ENCODE peak calls at places on chromosomes 11 and 22, in seven cellular contexts. R is astrocyte of the spinal cord, L is MCF 10A, I is neural progenitor cell, K is psoas muscle, W is transverse colon, F is lower leg skin. Y is an unnamed sample.

GRCh38 chr11:105024394-105024793 is 1.4 kb upstream of the CASP5 start:
- DNase-seq in W (no peak), I (no peak), R (no peak), K (no peak), L (no peak), F (no peak), Y (no peak)

GRCh38 chr22:46043816-46044717 is 67.1 kb upstream of the WNT7B start:
- DNase-seq in R (peak), K (no peak), W (peak), F (no peak), L (peak), I (no peak), Y (no peak)

GRCh38 chr11:45543808-45544422 is 121.5 kb downstream of the CHST1 start:
- DNase-seq in R (no peak), L (peak), K (no peak), I (peak), W (no peak), F (no peak), Y (peak)

GRCh38 chr11:58905141-58905715 is 34.1 kb upstream of the GLYATL1 start:
- DNase-seq in R (peak), I (peak), F (no peak), K (peak), L (peak), W (no peak), Y (peak)

GRCh38 chr22:29216873-29217666 is 11.4 kb downstream of the EMID1 start:
- DNase-seq in I (no peak), L (peak), F (no peak), K (peak), W (no peak), R (no peak), Y (no peak)

GRCh38 chr11:82671451-82671850 is 62.2 kb downstream of the FAM181B start:
- DNase-seq in W (no peak), I (no peak), R (no peak), K (no peak), F (no peak), L (no peak), Y (no peak)

GRCh38 chr22:42856179-42856864 is 751 bp downstream of the ARFGAP3 start:
- DNase-seq in K (peak), I (peak), F (peak), R (no peak), W (peak), L (no peak), Y (peak)

GRCh38 chr11:104700609-104701008 is 197.7 kb downstream of the CASP12 start:
- DNase-seq in R (peak), K (no peak), L (no peak), W (no peak), F (no peak), I (no peak), Y (no peak)

GRCh38 chr11:122024278-122024677 is 91.7 kb downstream of the BLID start:
- DNase-seq in R (no peak), F (no peak), K (no peak), W (no peak), L (no peak), I (no peak), Y (no peak)

GRCh38 chr11:122023614-122024250 is 92.3 kb downstream of the BLID start:
- DNase-seq in I (no peak), L (no peak), K (no peak), R (no peak), W (no peak), F (no peak), Y (no peak)

GRCh38 chr11:122019908-122020694 is 95.9 kb downstream of the BLID start:
- DNase-seq in R (no peak), L (no peak), I (no peak), F (no peak), K (no peak), W (no peak), Y (no peak)

GRCh38 chr11:122022646-122023045 is 93.4 kb downstream of the BLID start:
- DNase-seq in W (no peak), I (no peak), R (no peak), L (no peak), K (no peak), F (no peak), Y (no peak)

DNA sequence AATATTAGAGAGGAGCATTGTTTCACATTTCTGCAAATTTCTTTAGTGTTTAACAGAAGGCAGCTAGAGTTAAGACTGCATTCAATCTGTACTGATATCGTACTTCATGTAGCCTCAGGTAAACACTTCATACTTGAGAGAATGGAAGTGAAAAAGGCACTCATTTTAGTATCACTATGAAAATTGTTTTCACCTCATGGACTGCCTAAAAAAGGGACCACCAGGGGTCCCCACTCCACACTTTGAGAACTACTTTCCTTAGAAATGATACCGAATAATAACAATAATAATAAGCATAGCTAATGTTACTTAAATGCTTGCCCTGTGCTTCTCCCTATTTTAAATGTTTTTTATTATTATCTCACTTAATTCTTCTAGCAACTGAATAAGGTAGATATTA is 95.1 kb downstream of the BLID start:
- DNase-seq in W (no peak), L (peak), I (no peak), F (no peak), R (no peak), K (no peak), Y (peak)
- TF ChIP-seq CTCF in W (peak), L (no peak), I (peak), F (no peak), R (peak), K (peak), Y (peak)

GRCh38 chr11:13238879-13239514 is 38.6 kb upstream of the BMAL1 start:
- DNase-seq in I (peak), W (peak), L (peak), K (no peak), R (peak), F (no peak), Y (peak)
- TF ChIP-seq CTCF in I (peak), W (peak), L (peak), K (peak), R (peak), F (peak), Y (peak)

GRCh38 chr11:61828629-61829407 is 718 bp downstream of the FADS2 start:
- DNase-seq in W (no peak), I (peak), F (no peak), K (peak), R (peak), L (peak), Y (peak)

GRCh38 chr11:61828379-61828628 is 204 bp downstream of the FADS2 start:
- DNase-seq in F (no peak), R (no peak), L (no peak), K (peak), I (no peak), W (no peak), Y (no peak)

GRCh38 chr11:61826930-61827572 is 1.0 kb upstream of the FADS2 start:
- DNase-seq in F (no peak), K (no peak), R (no peak), L (no peak), I (no peak), W (no peak), Y (no peak)

GRCh38 chr11:61829806-61830205 is 1.7 kb downstream of the FADS2 start:
- DNase-seq in F (no peak), K (no peak), L (no peak), R (no peak), I (no peak), W (no peak), Y (no peak)

GRCh38 chr11:61827573-61828378 is at the start of gene FADS2:
- DNase-seq in W (peak), R (peak), L (peak), I (peak), K (peak), F (peak), Y (peak)
- TF ChIP-seq CTCF in W (no peak), R (no peak), L (no peak), I (no peak), K (no peak), F (no peak), Y (no peak)

DNA sequence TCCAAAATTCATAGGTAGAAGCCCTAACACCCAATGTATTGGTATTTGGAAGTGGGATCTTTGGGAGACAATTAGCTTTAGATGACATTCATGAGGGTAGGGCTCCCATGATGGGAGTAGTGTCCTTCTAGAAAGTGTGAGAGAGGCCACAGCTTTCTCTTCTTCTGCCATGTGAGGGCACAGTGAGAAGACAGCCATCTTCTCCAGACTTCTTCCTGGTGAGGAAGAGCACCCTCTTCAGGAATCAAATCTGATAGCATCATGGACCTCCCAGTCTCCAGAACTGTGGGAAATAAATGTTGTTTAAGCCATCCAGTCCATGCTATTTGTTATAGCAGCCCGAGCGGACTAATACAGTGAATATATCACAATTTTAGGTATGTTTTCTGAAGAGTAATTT is 96.9 kb downstream of the CNTN5 start:
- DNase-seq in K (no peak), I (no peak), F (no peak), W (no peak), L (peak), R (no peak), Y (no peak)
- TF ChIP-seq CTCF in K (no peak), I (peak), F (no peak), W (no peak), L (no peak), R (no peak), Y (no peak)

GRCh38 chr11:119728226-119728626 is 774 bp downstream of the NECTIN1 start:
- DNase-seq in W (peak), F (no peak), I (peak), K (no peak), R (no peak), L (peak), Y (no peak)

GRCh38 chr11:119726585-119727522 is 2.1 kb downstream of the NECTIN1 start:
- DNase-seq in W (no peak), R (no peak), K (no peak), L (no peak), I (peak), F (no peak), Y (no peak)

GRCh38 chr11:119726150-119726553 is 2.8 kb downstream of the NECTIN1 start:
- DNase-seq in F (no peak), K (no peak), I (peak), L (no peak), W (no peak), R (no peak), Y (no peak)

GRCh38 chr11:119728651-119729580 is at the start of gene NECTIN1:
- DNase-seq in W (peak), L (peak), I (peak), R (peak), F (peak), K (peak), Y (peak)

GRCh38 chr11:119727523-119728081 is 1.4 kb downstream of the NECTIN1 start:
- DNase-seq in F (no peak), W (peak), I (peak), K (peak), R (no peak), L (peak), Y (peak)
- TF ChIP-seq CTCF in F (no peak), W (no peak), I (peak), K (peak), R (peak), L (peak), Y (no peak)

GRCh38 chr11:26278354-26278753 is 53.6 kb upstream of the ANO3 start:
- DNase-seq in L (no peak), K (no peak), I (no peak), F (no peak), W (no peak), R (no peak), Y (no peak)
- TF ChIP-seq CTCF in L (no peak), K (no peak), I (peak), F (no peak), W (no peak), R (no peak), Y (no peak)

DNA sequence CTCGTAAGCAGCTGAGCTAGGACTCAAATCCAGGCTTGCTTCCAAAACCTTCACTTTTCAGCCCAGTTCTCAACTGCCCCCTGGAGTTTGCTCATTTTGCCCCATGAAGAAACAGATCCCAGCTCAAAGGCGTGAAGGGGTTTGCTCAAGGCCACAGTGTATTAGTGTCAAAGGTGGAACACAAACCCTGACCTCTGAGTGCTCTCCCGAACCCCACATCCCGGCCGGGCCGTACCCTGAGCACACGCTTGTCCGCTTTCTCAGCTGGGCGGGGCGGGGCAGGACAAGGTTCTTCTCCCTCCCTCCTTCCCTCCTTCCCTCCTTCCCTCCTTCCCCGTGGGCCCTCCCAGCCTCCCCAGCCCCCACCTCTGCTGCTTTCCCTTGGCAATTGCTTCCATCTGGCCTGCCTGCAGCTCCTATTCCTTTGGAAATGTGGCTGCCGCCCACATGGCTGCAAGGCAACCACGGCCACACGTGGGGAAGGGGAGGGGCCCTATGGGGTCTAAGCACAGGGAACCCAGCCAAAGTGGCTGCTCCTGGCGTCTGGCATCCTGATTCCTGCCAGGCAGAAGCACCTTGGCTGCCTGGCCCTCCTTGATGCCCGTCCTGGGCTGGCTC is 4.1 kb downstream of the ST3GAL4 start:
- DNase-seq in F (peak), I (no peak), L (peak), R (peak), W (peak), K (peak), Y (no peak)
- TF ChIP-seq CTCF in F (no peak), I (no peak), L (no peak), R (peak), W (no peak), K (no peak), Y (no peak)

DNA sequence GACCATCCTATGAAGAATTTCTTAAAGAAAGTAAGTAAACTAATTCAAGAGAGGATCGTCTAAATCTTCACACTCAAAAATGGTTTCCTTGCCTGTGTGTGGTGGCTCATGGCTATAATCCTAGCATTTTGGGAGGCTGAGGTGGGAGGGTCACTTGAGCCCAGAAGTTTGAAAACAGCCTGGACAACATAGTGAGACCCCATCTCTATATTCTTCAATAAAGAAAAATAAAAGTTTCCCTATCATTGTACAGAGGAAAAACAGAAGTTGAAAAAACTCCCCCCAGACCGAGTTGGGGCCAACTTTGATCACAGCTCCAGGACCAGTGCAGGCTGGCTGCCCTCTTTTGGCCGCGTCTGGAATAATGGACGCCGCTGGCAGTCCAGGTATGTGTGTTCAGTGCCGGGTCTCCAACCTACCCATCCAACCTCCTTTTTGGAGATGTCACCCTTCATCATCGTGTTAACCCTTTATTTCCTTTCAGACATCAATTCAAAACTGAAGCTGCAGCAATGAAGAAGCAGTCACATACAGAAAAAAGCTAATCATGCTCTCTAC is 3.0 kb downstream of the RPS25 start:
- DNase-seq in W (no peak), K (no peak), L (peak), F (no peak), I (peak), R (no peak), Y (no peak)
- TF ChIP-seq CTCF in W (no peak), K (peak), L (no peak), F (no peak), I (peak), R (peak), Y (no peak)